ENCODE peak calls at places on chromosome 4, in nine cellular contexts. A, Y, N, Z, J, V, F, R and H are unnamed samples.

GRCh38 chr4:114998316-114998715 is 115.1 kb downstream of the NDST4 start:
- DNase-seq in A (no peak), Y (no peak), N (no peak), Z (no peak), J (no peak), V (no peak), F (no peak), R (no peak), H (peak)

GRCh38 chr4:101020956-101021355 is 326.4 kb downstream of the PPP3CA start:
- DNase-seq in A (no peak), Y (peak), N (no peak), Z (no peak), J (no peak), V (no peak), F (no peak), R (no peak), H (no peak)

GRCh38 chr4:109134268-109134667 is 168.2 kb downstream of the COL25A1 start:
- DNase-seq in A (no peak), Y (no peak), N (no peak), Z (no peak), J (no peak), V (no peak), F (no peak), R (no peak), H (no peak)

GRCh38 chr4:82042042-82042441 is 331.7 kb downstream of the HNRNPD start:
- DNase-seq in A (no peak), Y (no peak), N (no peak), Z (no peak), J (no peak), V (no peak), F (no peak), R (no peak), H (no peak)

GRCh38 chr4:140406292-140406691 is 21.2 kb downstream of the CLGN start:
- DNase-seq in A (no peak), Y (no peak), N (no peak), Z (no peak), J (no peak), V (no peak), F (no peak), R (no peak), H (no peak)

GRCh38 chr4:10053635-10054453 is 32.5 kb upstream of the SLC2A9 start:
- DNase-seq in A (no peak), Y (no peak), N (no peak), Z (no peak), J (no peak), V (no peak), F (no peak), R (no peak), H (no peak)

GRCh38 chr4:165709973-165710526 is 163.0 kb upstream of the TLL1 start:
- DNase-seq in A (no peak), Y (no peak), N (no peak), Z (no peak), J (no peak), V (no peak), F (no peak), R (no peak), H (no peak)

GRCh38 chr4:105712766-105713165 is 4.2 kb downstream of the GSTCD start:
- DNase-seq in A (no peak), Y (no peak), N (no peak), Z (no peak), J (no peak), V (no peak), F (no peak), R (no peak), H (no peak)

GRCh38 chr4:185016946-185017797 is 1.1 kb upstream of the HELT start:
- DNase-seq in A (no peak), Y (no peak), N (no peak), Z (no peak), J (no peak), V (no peak), F (peak), R (no peak), H (no peak)

GRCh38 chr4:156933633-156934258 is 37.9 kb downstream of the PDGFC start:
- DNase-seq in A (no peak), Y (peak), N (no peak), Z (no peak), J (no peak), V (no peak), F (no peak), R (no peak), H (no peak)

GRCh38 chr4:110945600-110945999 is 322.7 kb upstream of the PITX2 start:
- DNase-seq in A (no peak), Y (no peak), N (no peak), Z (no peak), J (no peak), V (no peak), F (no peak), R (no peak), H (no peak)

GRCh38 chr4:83358410-83358809 is 23.8 kb upstream of the HPSE start:
- DNase-seq in A (no peak), Y (peak), N (no peak), Z (no peak), J (no peak), V (no peak), F (no peak), R (no peak), H (no peak)